ENCODE peak calls at places on chromosomes 12 and 14, in nine cellular contexts. One of them, this sample, is unnamed.

GRCh38 chr12:11624126-11624525 is 25.3 kb upstream of the ETV6 start:
- DNase-seq in stomach: no peak
- DNase-seq in AG04450: no peak
- DNase-seq in CD8-positive, alpha-beta T cell: no peak
- DNase-seq in RWPE1: no peak
- DNase-seq in left ventricle myocardium inferior: no peak
- DNase-seq in upper lobe of left lung: no peak
- DNase-seq in ovary: no peak
- DNase-seq in coronary artery: no peak
- DNase-seq in this sample: no peak

GRCh38 chr14:90019824-90020523 is 41.8 kb upstream of the KCNK13 start:
- DNase-seq in stomach: no peak
- DNase-seq in AG04450: no peak
- DNase-seq in CD8-positive, alpha-beta T cell: no peak
- DNase-seq in RWPE1: no peak
- DNase-seq in left ventricle myocardium inferior: no peak
- DNase-seq in upper lobe of left lung: no peak
- DNase-seq in ovary: no peak
- DNase-seq in coronary artery: no peak
- DNase-seq in this sample: no peak

GRCh38 chr12:79595273-79595672 is 95.5 kb downstream of the PAWR start:
- DNase-seq in stomach: no peak
- DNase-seq in AG04450: no peak
- DNase-seq in CD8-positive, alpha-beta T cell: no peak
- DNase-seq in RWPE1: no peak
- DNase-seq in left ventricle myocardium inferior: no peak
- DNase-seq in upper lobe of left lung: no peak
- DNase-seq in ovary: no peak
- DNase-seq in coronary artery: no peak
- DNase-seq in this sample: no peak

GRCh38 chr14:101788016-101788695 is 26.6 kb downstream of the PPP2R5C start:
- DNase-seq in stomach: no peak
- DNase-seq in AG04450: no peak
- DNase-seq in CD8-positive, alpha-beta T cell: no peak
- DNase-seq in RWPE1: no peak
- DNase-seq in left ventricle myocardium inferior: no peak
- DNase-seq in upper lobe of left lung: no peak
- DNase-seq in ovary: no peak
- DNase-seq in coronary artery: no peak
- DNase-seq in this sample: no peak

GRCh38 chr14:71355324-71356201 is 448.3 kb downstream of the PCNX1 start:
- DNase-seq in stomach: peak; percentile 53
- DNase-seq in AG04450: no peak
- DNase-seq in CD8-positive, alpha-beta T cell: no peak
- DNase-seq in RWPE1: peak; percentile 13
- DNase-seq in left ventricle myocardium inferior: no peak
- DNase-seq in upper lobe of left lung: no peak
- DNase-seq in ovary: peak; percentile 46
- DNase-seq in coronary artery: no peak
- DNase-seq in this sample: no peak

GRCh38 chr12:107818984-107819383 is 44.5 kb downstream of the ASCL4 start:
- DNase-seq in stomach: no peak
- DNase-seq in AG04450: no peak
- DNase-seq in CD8-positive, alpha-beta T cell: no peak
- DNase-seq in RWPE1: peak; percentile 11
- DNase-seq in left ventricle myocardium inferior: no peak
- DNase-seq in upper lobe of left lung: no peak
- DNase-seq in ovary: no peak
- DNase-seq in coronary artery: no peak
- DNase-seq in this sample: no peak

GRCh38 chr14:39107624-39108023 is 4.6 kb upstream of the SEC23A start:
- DNase-seq in stomach: no peak
- DNase-seq in AG04450: no peak
- DNase-seq in CD8-positive, alpha-beta T cell: no peak
- DNase-seq in RWPE1: peak; percentile 43
- DNase-seq in left ventricle myocardium inferior: no peak
- DNase-seq in upper lobe of left lung: no peak
- DNase-seq in ovary: no peak
- DNase-seq in coronary artery: no peak
- DNase-seq in this sample: no peak

GRCh38 chr12:119180380-119181040 is 1.8 kb downstream of the HSPB8 start:
- DNase-seq in stomach: peak; percentile 31
- DNase-seq in AG04450: no peak
- DNase-seq in CD8-positive, alpha-beta T cell: no peak
- DNase-seq in RWPE1: no peak
- DNase-seq in left ventricle myocardium inferior: no peak
- DNase-seq in upper lobe of left lung: peak; percentile 41
- DNase-seq in ovary: peak; percentile 64
- DNase-seq in coronary artery: no peak
- DNase-seq in this sample: peak; percentile 37

GRCh38 chr14:54902521-54903420 is at the start of gene GCH1:
- DNase-seq in stomach: peak; percentile 86
- DNase-seq in AG04450: no peak
- DNase-seq in CD8-positive, alpha-beta T cell: peak; percentile 66
- DNase-seq in RWPE1: peak; percentile 60
- DNase-seq in left ventricle myocardium inferior: peak; percentile 67
- DNase-seq in upper lobe of left lung: peak; percentile 95
- DNase-seq in ovary: peak; percentile 69
- DNase-seq in coronary artery: peak; percentile 81
- DNase-seq in this sample: peak; percentile 89

GRCh38 chr12:46152456-46152855 is 116.4 kb downstream of the SLC38A1 start:
- DNase-seq in stomach: no peak
- DNase-seq in AG04450: no peak
- DNase-seq in CD8-positive, alpha-beta T cell: no peak
- DNase-seq in RWPE1: no peak
- DNase-seq in left ventricle myocardium inferior: no peak
- DNase-seq in upper lobe of left lung: no peak
- DNase-seq in ovary: no peak
- DNase-seq in coronary artery: no peak
- DNase-seq in this sample: no peak

GRCh38 chr12:120496353-120497340 is 734 bp downstream of the DYNLL1 start:
- DNase-seq in stomach: peak; percentile 59
- DNase-seq in AG04450: no peak
- DNase-seq in CD8-positive, alpha-beta T cell: peak; percentile 61
- DNase-seq in RWPE1: peak; percentile 60
- DNase-seq in left ventricle myocardium inferior: peak; percentile 70
- DNase-seq in upper lobe of left lung: peak; percentile 58
- DNase-seq in ovary: peak; percentile 83
- DNase-seq in coronary artery: peak; percentile 80
- DNase-seq in this sample: peak; percentile 73

GRCh38 chr14:36724162-36724561 is 62.5 kb downstream of the PAX9 start:
- DNase-seq in stomach: no peak
- DNase-seq in AG04450: no peak
- DNase-seq in CD8-positive, alpha-beta T cell: no peak
- DNase-seq in RWPE1: no peak
- DNase-seq in left ventricle myocardium inferior: no peak
- DNase-seq in upper lobe of left lung: no peak
- DNase-seq in ovary: no peak
- DNase-seq in coronary artery: no peak
- DNase-seq in this sample: no peak

GRCh38 chr14:65187421-65188049 is 85.2 kb upstream of the MAX start:
- DNase-seq in stomach: no peak
- DNase-seq in AG04450: no peak
- DNase-seq in CD8-positive, alpha-beta T cell: no peak
- DNase-seq in RWPE1: no peak
- DNase-seq in left ventricle myocardium inferior: no peak
- DNase-seq in upper lobe of left lung: no peak
- DNase-seq in ovary: no peak
- DNase-seq in coronary artery: no peak
- DNase-seq in this sample: no peak
- H3K27ac ChIP-seq in stomach: no peak overlapping the region
- H3K27ac ChIP-seq in AG04450: no peak overlapping the region
- H3K27ac ChIP-seq in CD8-positive, alpha-beta T cell: no peak overlapping the region
- H3K27ac ChIP-seq in RWPE1: no peak overlapping the region
- H3K27ac ChIP-seq in left ventricle myocardium inferior: no peak overlapping the region
- H3K27ac ChIP-seq in upper lobe of left lung: no peak overlapping the region
- H3K27ac ChIP-seq in ovary: no peak overlapping the region
- H3K27ac ChIP-seq in coronary artery: no peak overlapping the region
- H3K27ac ChIP-seq in this sample: no peak overlapping the region

GRCh38 chr14:77543240-77543551 is 44.6 kb upstream of the ISM2 start:
- DNase-seq in stomach: no peak
- DNase-seq in AG04450: no peak
- DNase-seq in CD8-positive, alpha-beta T cell: no peak
- DNase-seq in RWPE1: no peak
- DNase-seq in left ventricle myocardium inferior: no peak
- DNase-seq in upper lobe of left lung: no peak
- DNase-seq in ovary: no peak
- DNase-seq in coronary artery: no peak
- DNase-seq in this sample: no peak

GRCh38 chr14:77541905-77542304 is 43.3 kb upstream of the ISM2 start:
- DNase-seq in stomach: no peak
- DNase-seq in AG04450: no peak
- DNase-seq in CD8-positive, alpha-beta T cell: no peak
- DNase-seq in RWPE1: no peak
- DNase-seq in left ventricle myocardium inferior: no peak
- DNase-seq in upper lobe of left lung: no peak
- DNase-seq in ovary: no peak
- DNase-seq in coronary artery: no peak
- DNase-seq in this sample: no peak

GRCh38 chr14:77543637-77544334 is 45.2 kb upstream of the ISM2 start:
- DNase-seq in stomach: no peak
- DNase-seq in AG04450: no peak
- DNase-seq in CD8-positive, alpha-beta T cell: no peak
- DNase-seq in RWPE1: no peak
- DNase-seq in left ventricle myocardium inferior: no peak
- DNase-seq in upper lobe of left lung: no peak
- DNase-seq in ovary: no peak
- DNase-seq in coronary artery: no peak
- DNase-seq in this sample: no peak

GRCh38 chr14:77544571-77544970 is 46.0 kb upstream of the ISM2 start:
- DNase-seq in stomach: no peak
- DNase-seq in AG04450: no peak
- DNase-seq in CD8-positive, alpha-beta T cell: no peak
- DNase-seq in RWPE1: no peak
- DNase-seq in left ventricle myocardium inferior: no peak
- DNase-seq in upper lobe of left lung: no peak
- DNase-seq in ovary: no peak
- DNase-seq in coronary artery: no peak
- DNase-seq in this sample: no peak

DNA sequence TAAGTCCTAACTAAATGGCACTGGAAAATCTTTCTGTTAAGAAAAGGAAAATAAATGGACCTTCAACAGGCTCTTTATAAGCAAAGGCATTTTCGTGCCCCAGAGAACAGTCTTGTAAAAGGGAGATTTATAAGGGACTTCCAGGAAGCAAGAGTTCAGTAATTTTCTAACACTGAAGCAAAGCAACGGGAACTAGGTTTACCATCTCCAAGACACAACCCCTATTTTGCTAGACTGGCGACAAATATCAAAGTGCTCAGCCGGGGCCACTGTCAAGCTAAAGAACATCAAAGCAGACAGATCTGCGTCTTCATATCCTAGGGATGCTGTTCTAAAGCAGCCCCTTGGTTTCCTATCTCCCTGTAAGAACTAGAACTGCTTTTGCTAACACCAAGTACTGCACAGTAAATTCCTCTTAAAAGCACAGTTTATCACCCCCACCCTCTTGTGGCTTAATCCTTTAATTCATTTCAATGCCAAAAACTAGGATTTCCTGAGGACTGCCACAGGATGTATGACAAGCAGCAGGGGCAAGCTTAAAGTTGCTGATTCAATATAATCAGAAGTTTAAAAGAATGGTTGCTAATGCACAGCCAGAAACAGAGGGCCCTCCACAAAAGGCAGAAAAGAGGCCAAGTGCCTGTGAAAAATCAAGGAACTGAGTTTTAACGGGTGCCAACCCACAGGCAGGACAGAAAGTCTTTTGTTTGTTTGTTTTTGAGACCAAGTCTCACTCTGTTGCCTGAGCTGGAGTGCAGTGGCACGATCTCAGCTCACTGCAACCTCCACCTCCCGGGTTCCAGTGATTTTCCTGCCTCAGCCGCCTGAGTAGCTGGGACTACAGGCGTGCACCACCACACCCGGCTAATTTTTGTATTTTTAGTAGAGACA is 44.0 kb upstream of the ISM2 start:
- DNase-seq in stomach: no peak
- DNase-seq in AG04450: no peak
- DNase-seq in CD8-positive, alpha-beta T cell: no peak
- DNase-seq in RWPE1: no peak
- DNase-seq in left ventricle myocardium inferior: no peak
- DNase-seq in upper lobe of left lung: no peak
- DNase-seq in ovary: no peak
- DNase-seq in coronary artery: no peak
- DNase-seq in this sample: no peak
- TF ChIP-seq CTCF in stomach: no peak
- TF ChIP-seq CTCF in AG04450: no peak
- TF ChIP-seq CTCF in CD8-positive, alpha-beta T cell: no peak
- TF ChIP-seq CTCF in RWPE1: no peak
- TF ChIP-seq CTCF in left ventricle myocardium inferior: no peak
- TF ChIP-seq CTCF in upper lobe of left lung: no peak
- TF ChIP-seq CTCF in ovary: no peak
- TF ChIP-seq CTCF in coronary artery: no peak
- TF ChIP-seq CTCF in this sample: no peak

GRCh38 chr14:41146391-41146790 is 460.3 kb upstream of the LRFN5 start:
- DNase-seq in stomach: no peak
- DNase-seq in AG04450: no peak
- DNase-seq in CD8-positive, alpha-beta T cell: no peak
- DNase-seq in RWPE1: no peak
- DNase-seq in left ventricle myocardium inferior: no peak
- DNase-seq in upper lobe of left lung: no peak
- DNase-seq in ovary: no peak
- DNase-seq in coronary artery: no peak
- DNase-seq in this sample: no peak
- H3K27ac ChIP-seq in stomach: no peak overlapping the region
- H3K27ac ChIP-seq in AG04450: no peak overlapping the region
- H3K27ac ChIP-seq in CD8-positive, alpha-beta T cell: no peak overlapping the region
- H3K27ac ChIP-seq in RWPE1: no peak overlapping the region
- H3K27ac ChIP-seq in left ventricle myocardium inferior: no peak overlapping the region
- H3K27ac ChIP-seq in upper lobe of left lung: no peak overlapping the region
- H3K27ac ChIP-seq in ovary: no peak overlapping the region
- H3K27ac ChIP-seq in coronary artery: no peak overlapping the region
- H3K27ac ChIP-seq in this sample: no peak overlapping the region

GRCh38 chr12:41511247-41511646 is 323.1 kb downstream of the PDZRN4 start:
- DNase-seq in stomach: no peak
- DNase-seq in AG04450: no peak
- DNase-seq in CD8-positive, alpha-beta T cell: no peak
- DNase-seq in RWPE1: no peak
- DNase-seq in left ventricle myocardium inferior: no peak
- DNase-seq in upper lobe of left lung: no peak
- DNase-seq in ovary: no peak
- DNase-seq in coronary artery: no peak
- DNase-seq in this sample: no peak

GRCh38 chr12:41515953-41516352 is 327.8 kb downstream of the PDZRN4 start:
- DNase-seq in stomach: no peak
- DNase-seq in AG04450: no peak
- DNase-seq in CD8-positive, alpha-beta T cell: no peak
- DNase-seq in RWPE1: no peak
- DNase-seq in left ventricle myocardium inferior: no peak
- DNase-seq in upper lobe of left lung: no peak
- DNase-seq in ovary: no peak
- DNase-seq in coronary artery: no peak
- DNase-seq in this sample: no peak

GRCh38 chr12:41514050-41514449 is 325.9 kb downstream of the PDZRN4 start:
- DNase-seq in stomach: no peak
- DNase-seq in AG04450: no peak
- DNase-seq in CD8-positive, alpha-beta T cell: no peak
- DNase-seq in RWPE1: no peak
- DNase-seq in left ventricle myocardium inferior: no peak
- DNase-seq in upper lobe of left lung: no peak
- DNase-seq in ovary: no peak
- DNase-seq in coronary artery: no peak
- DNase-seq in this sample: no peak

GRCh38 chr12:41512531-41512930 is 324.4 kb downstream of the PDZRN4 start:
- DNase-seq in stomach: no peak
- DNase-seq in AG04450: no peak
- DNase-seq in CD8-positive, alpha-beta T cell: no peak
- DNase-seq in RWPE1: no peak
- DNase-seq in left ventricle myocardium inferior: peak; percentile 14
- DNase-seq in upper lobe of left lung: no peak
- DNase-seq in ovary: no peak
- DNase-seq in coronary artery: no peak
- DNase-seq in this sample: no peak

GRCh38 chr12:41514907-41515306 is 326.8 kb downstream of the PDZRN4 start:
- DNase-seq in stomach: no peak
- DNase-seq in AG04450: no peak
- DNase-seq in CD8-positive, alpha-beta T cell: no peak
- DNase-seq in RWPE1: no peak
- DNase-seq in left ventricle myocardium inferior: no peak
- DNase-seq in upper lobe of left lung: no peak
- DNase-seq in ovary: no peak
- DNase-seq in coronary artery: no peak
- DNase-seq in this sample: no peak
- TF ChIP-seq CTCF in stomach: no peak
- TF ChIP-seq CTCF in AG04450: peak; percentile 49
- TF ChIP-seq CTCF in CD8-positive, alpha-beta T cell: no peak
- TF ChIP-seq CTCF in RWPE1: no peak
- TF ChIP-seq CTCF in left ventricle myocardium inferior: no peak
- TF ChIP-seq CTCF in upper lobe of left lung: no peak
- TF ChIP-seq CTCF in ovary: no peak
- TF ChIP-seq CTCF in coronary artery: no peak
- TF ChIP-seq CTCF in this sample: no peak

This sample was measured in colonic mucosa.